ENCODE peak calls at places on chromosomes 3 and 15, in ten cellular contexts. C, O, Y, H, N, D, L, F, S and I are unnamed samples.

GRCh38 chr3:135412475-135412874 is 553.1 kb upstream of the PPP2R3A start:
- DNase-seq in C (no peak), O (no peak), Y (no peak), H (no peak), N (no peak), D (no peak), L (no peak), F (no peak), S (no peak), I (no peak)

GRCh38 chr3:36944641-36945270 is at the start of gene TRANK1:
- DNase-seq in C (no peak), O (no peak), Y (peak; percentile 11), H (peak; percentile 21), N (peak; percentile 80), D (no peak), L (peak; percentile 71), F (peak; percentile 0), S (peak; percentile 71), I (no peak)

GRCh38 chr15:68775671-68776476 is 44.8 kb downstream of the ANP32A start:
- DNase-seq in C (no peak), O (no peak), Y (no peak), H (peak; percentile 37), N (no peak), D (no peak), L (no peak), F (no peak), S (no peak), I (no peak)

GRCh38 chr3:126300761-126301481 is 56.3 kb downstream of the KLF15 start:
- DNase-seq in C (no peak), O (no peak), Y (no peak), H (no peak), N (no peak), D (no peak), L (peak; percentile 54), F (no peak), S (no peak), I (no peak)

GRCh38 chr3:59877263-59877662 is 827.4 kb upstream of the CFAP20DC start:
- DNase-seq in C (no peak), O (no peak), Y (no peak), H (no peak), N (no peak), D (no peak), L (no peak), F (no peak), S (no peak), I (no peak)

GRCh38 chr15:75920079-75920478 is 16.4 kb downstream of the FBXO22 start:
- DNase-seq in C (no peak), O (no peak), Y (no peak), H (no peak), N (no peak), D (no peak), L (no peak), F (no peak), S (no peak), I (no peak)

GRCh38 chr3:112514527-112515128 is 15.4 kb upstream of the BTLA start:
- DNase-seq in C (no peak), O (no peak), Y (no peak), H (no peak), N (no peak), D (no peak), L (no peak), F (no peak), S (no peak), I (no peak)

GRCh38 chr3:63030666-63031065 is 155.4 kb upstream of the CADPS start:
- DNase-seq in C (no peak), O (no peak), Y (no peak), H (no peak), N (no peak), D (no peak), L (no peak), F (no peak), S (no peak), I (no peak)

GRCh38 chr3:126347543-126348161 is 9.6 kb downstream of the KLF15 start:
- DNase-seq in C (no peak), O (no peak), Y (no peak), H (no peak), N (peak; percentile 10), D (no peak), L (no peak), F (no peak), S (no peak), I (no peak)

GRCh38 chr15:70238917-70239316 is 141.2 kb upstream of the TLE3 start:
- DNase-seq in C (no peak), O (no peak), Y (no peak), H (no peak), N (no peak), D (no peak), L (no peak), F (no peak), S (no peak), I (no peak)

GRCh38 chr15:42920281-42921048 is at the start of gene TTBK2:
- DNase-seq in C (peak; percentile 97), O (peak; percentile 99), Y (peak; percentile 97), H (peak; percentile 98), N (peak; percentile 96), D (peak; percentile 83), L (peak; percentile 97), F (peak; percentile 98), S (peak; percentile 96), I (peak; percentile 94)

GRCh38 chr3:175598740-175599139 is 739.6 kb downstream of the NAALADL2 start:
- DNase-seq in C (no peak), O (no peak), Y (peak; percentile 5), H (no peak), N (no peak), D (no peak), L (no peak), F (no peak), S (no peak), I (no peak)

GRCh38 chr3:73546961-73547360 is 77.8 kb downstream of the PDZRN3 start:
- DNase-seq in C (peak; percentile 75), O (peak; percentile 93), Y (peak; percentile 50), H (no peak), N (no peak), D (no peak), L (peak; percentile 70), F (no peak), S (no peak), I (no peak)

GRCh38 chr3:32882603-32883025 is 64.8 kb downstream of the TRIM71 start:
- DNase-seq in C (no peak), O (no peak), Y (no peak), H (no peak), N (no peak), D (no peak), L (no peak), F (no peak), S (no peak), I (no peak)

GRCh38 chr3:83843716-83844115 is 1115.1 kb upstream of the CADM2 start:
- DNase-seq in C (no peak), O (no peak), Y (no peak), H (no peak), N (no peak), D (no peak), L (no peak), F (no peak), S (no peak), I (no peak)

GRCh38 chr3:105967117-105967516 is 98.3 kb upstream of the CBLB start:
- DNase-seq in C (no peak), O (no peak), Y (peak; percentile 24), H (no peak), N (no peak), D (no peak), L (peak; percentile 10), F (no peak), S (no peak), I (no peak)

GRCh38 chr3:59994720-59995304 is 945.0 kb upstream of the CFAP20DC start:
- DNase-seq in C (no peak), O (no peak), Y (no peak), H (no peak), N (no peak), D (no peak), L (no peak), F (no peak), S (no peak), I (no peak)

GRCh38 chr3:171936231-171936841 is 93.2 kb downstream of the TMEM212 start:
- DNase-seq in C (no peak), O (peak; percentile 51), Y (peak; percentile 20), H (no peak), N (no peak), D (peak; percentile 51), L (no peak), F (no peak), S (no peak), I (no peak)

GRCh38 chr3:189786479-189787064 is 155.4 kb downstream of the TP63 start:
- DNase-seq in C (no peak), O (no peak), Y (no peak), H (no peak), N (no peak), D (no peak), L (no peak), F (no peak), S (no peak), I (no peak)

GRCh38 chr3:23810342-23811116 is 4.8 kb downstream of the UBE2E1 start:
- DNase-seq in C (no peak), O (no peak), Y (no peak), H (peak; percentile 47), N (peak; percentile 54), D (peak; percentile 32), L (peak; percentile 70), F (peak; percentile 32), S (peak; percentile 26), I (no peak)

GRCh38 chr15:95929232-95929846 is 401.2 kb upstream of the NR2F2 start:
- DNase-seq in C (no peak), O (no peak), Y (no peak), H (no peak), N (no peak), D (peak; percentile 97), L (no peak), F (peak; percentile 39), S (no peak), I (no peak)

GRCh38 chr3:9253327-9253726 is 3.9 kb upstream of the SRGAP3 start:
- DNase-seq in C (no peak), O (peak; percentile 48), Y (no peak), H (no peak), N (no peak), D (no peak), L (no peak), F (no peak), S (no peak), I (no peak)

GRCh38 chr3:135325096-135325495 is 530.0 kb downstream of the EPHB1 start:
- DNase-seq in C (no peak), O (no peak), Y (no peak), H (no peak), N (no peak), D (no peak), L (no peak), F (peak; percentile 67), S (no peak), I (no peak)

GRCh38 chr3:64621726-64622400 is 65.9 kb downstream of the ADAMTS9 start:
- DNase-seq in C (no peak), O (no peak), Y (no peak), H (no peak), N (no peak), D (no peak), L (no peak), F (no peak), S (no peak), I (no peak)

GRCh38 chr15:78418681-78419080 is 19.3 kb upstream of the IREB2 start:
- DNase-seq in C (no peak), O (no peak), Y (no peak), H (no peak), N (no peak), D (no peak), L (no peak), F (no peak), S (no peak), I (no peak)

GRCh38 chr3:178485756-178486155 is 50.5 kb upstream of the KCNMB2 start:
- DNase-seq in C (peak; percentile 11), O (no peak), Y (no peak), H (no peak), N (no peak), D (no peak), L (peak; percentile 6), F (no peak), S (no peak), I (no peak)

GRCh38 chr3:44125882-44126281 is 115.8 kb upstream of the TOPAZ1 start:
- DNase-seq in C (no peak), O (peak; percentile 40), Y (no peak), H (no peak), N (no peak), D (no peak), L (peak; percentile 27), F (no peak), S (no peak), I (no peak)

GRCh38 chr3:143040264-143040879 is 39.0 kb downstream of the U2SURP start:
- DNase-seq in C (peak; percentile 2), O (peak; percentile 38), Y (no peak), H (no peak), N (no peak), D (no peak), L (peak; percentile 28), F (peak; percentile 28), S (no peak), I (no peak)